ENCODE peak calls at places on chromosome 10, in seven cellular contexts. I, B, N, Q, J, S and K are unnamed samples.

GRCh38 chr10:55852850-55853249 is 508.2 kb downstream of the ZWINT start:
- DNase-seq in Q (no peak), I (no peak), N (no peak), J (no peak), S (peak), B (no peak), K (no peak)

GRCh38 chr10:18659784-18660561 is 742 bp downstream of the ARL5B start:
- DNase-seq in Q (peak), S (peak), I (peak), B (no peak), J (no peak), N (no peak), K (no peak)

GRCh38 chr10:14603539-14604102 is 171.1 kb downstream of the FAM107B start:
- DNase-seq in Q (no peak), B (no peak), N (no peak), S (no peak), I (no peak), J (peak), K (no peak)

GRCh38 chr10:86335831-86336230 is 30.8 kb downstream of the GRID1 start:
- DNase-seq in Q (no peak), N (no peak), J (no peak), I (no peak), S (no peak), B (no peak), K (no peak)

GRCh38 chr10:77186936-77187335 is 450.7 kb downstream of the KCNMA1 start:
- DNase-seq in B (no peak), N (no peak), J (no peak), S (no peak), I (peak), Q (no peak), K (no peak)

GRCh38 chr10:79111427-79111826 is 42.7 kb downstream of the ZMIZ1 start:
- DNase-seq in I (peak), B (no peak), N (no peak), S (no peak), Q (peak), J (no peak), K (no peak)

GRCh38 chr10:74903491-74903890 is 77.1 kb downstream of the KAT6B start:
- DNase-seq in Q (no peak), S (no peak), I (no peak), J (no peak), B (no peak), N (no peak), K (no peak)

GRCh38 chr10:1137499-1138163 is 81.4 kb downstream of the WDR37 start:
- DNase-seq in B (no peak), I (no peak), Q (no peak), J (no peak), S (no peak), N (no peak), K (no peak)

GRCh38 chr10:8172604-8173003 is 118.1 kb downstream of the GATA3 start:
- DNase-seq in J (no peak), I (no peak), Q (no peak), S (no peak), N (no peak), B (no peak), K (no peak)

GRCh38 chr10:66586073-66586472 is 339.8 kb upstream of the LRRTM3 start:
- DNase-seq in J (no peak), N (peak), I (peak), Q (peak), B (no peak), S (no peak), K (no peak)

GRCh38 chr10:60270426-60270825 is 119.2 kb downstream of the ANK3 start:
- DNase-seq in B (no peak), S (no peak), Q (peak), I (peak), N (no peak), J (no peak), K (no peak)

GRCh38 chr10:65166272-65166671 is 1645.1 kb downstream of the REEP3 start:
- DNase-seq in N (no peak), B (no peak), Q (no peak), J (no peak), S (no peak), I (no peak), K (no peak)

GRCh38 chr10:125992244-125992643 is 95.9 kb downstream of the FANK1 start:
- DNase-seq in B (no peak), Q (no peak), S (no peak), N (no peak), J (no peak), I (no peak), K (no peak)

GRCh38 chr10:76628801-76629200 is 1008.8 kb downstream of the KCNMA1 start:
- DNase-seq in N (no peak), Q (no peak), J (no peak), S (no peak), B (no peak), I (peak), K (no peak)

GRCh38 chr10:84607523-84607922 is 279.1 kb downstream of the CCSER2 start:
- DNase-seq in I (no peak), S (no peak), J (no peak), B (no peak), N (no peak), Q (no peak), K (no peak)

GRCh38 chr10:74103560-74104248 is 46.9 kb downstream of the AP3M1 start:
- DNase-seq in J (no peak), N (no peak), B (no peak), S (no peak), I (peak), Q (peak), K (no peak)

GRCh38 chr10:61757525-61758397 is 95.0 kb downstream of the CABCOCO1 start:
- DNase-seq in Q (peak), J (no peak), B (no peak), S (no peak), N (no peak), I (peak), K (no peak)

GRCh38 chr10:130559213-130559944 is 423.2 kb downstream of the GLRX3 start:
- DNase-seq in J (no peak), S (peak), I (no peak), N (no peak), Q (no peak), B (no peak), K (no peak)

GRCh38 chr10:62106929-62107519 is 161.6 kb downstream of the RTKN2 start:
- DNase-seq in Q (no peak), B (no peak), I (no peak), N (no peak), S (no peak), J (no peak), K (no peak)